ENCODE peak calls at places on chromosomes 11 and 22, in ten cellular contexts. L, U, H, B, E, M, O, A, X and V are unnamed samples.

GRCh38 chr22:46918197-46918596 is 155.7 kb downstream of the TBC1D22A start:
- DNase-seq in L (no peak), U (no peak), H (no peak), B (no peak), E (no peak), M (no peak), O (no peak), A (no peak), X (no peak), V (no peak)

GRCh38 chr11:14577835-14578529 is 57.8 kb upstream of the PSMA1 start:
- DNase-seq in L (no peak), U (no peak), H (no peak), B (peak; percentile 10), E (no peak), M (peak; percentile 15), O (no peak), A (no peak), X (no peak), V (no peak)

GRCh38 chr22:42892571-42893316 is 35.7 kb upstream of the ARFGAP3 start:
- DNase-seq in L (no peak), U (no peak), H (no peak), B (peak; percentile 15), E (no peak), M (no peak), O (no peak), A (no peak), X (peak; percentile 78), V (no peak)

GRCh38 chr11:89220684-89221339 is 43.1 kb downstream of the TYR start:
- DNase-seq in L (no peak), U (no peak), H (peak; percentile 66), B (no peak), E (no peak), M (no peak), O (no peak), A (no peak), X (no peak), V (no peak)

GRCh38 chr11:78646564-78647185 is 72.0 kb upstream of the NARS2 start:
- DNase-seq in L (no peak), U (peak; percentile 49), H (peak; percentile 89), B (peak; percentile 4), E (peak; percentile 9), M (peak; percentile 77), O (peak; percentile 73), A (peak; percentile 50), X (no peak), V (peak; percentile 44)

GRCh38 chr11:61026121-61027031 is 54.9 kb downstream of the CD6 start:
- DNase-seq in L (no peak), U (no peak), H (no peak), B (peak; percentile 18), E (peak; percentile 49), M (no peak), O (no peak), A (peak; percentile 44), X (no peak), V (peak; percentile 63)

GRCh38 chr11:128262463-128263345 is 324.7 kb downstream of the ETS1 start:
- DNase-seq in L (no peak), U (no peak), H (no peak), B (no peak), E (no peak), M (no peak), O (no peak), A (no peak), X (no peak), V (no peak)

GRCh38 chr11:117807482-117808272 is 10.7 kb upstream of the DSCAML1 start:
- DNase-seq in L (peak; percentile 86), U (peak; percentile 64), H (peak; percentile 84), B (no peak), E (peak; percentile 71), M (peak; percentile 57), O (peak; percentile 87), A (peak; percentile 77), X (peak; percentile 71), V (peak; percentile 78)

GRCh38 chr22:45262931-45263789 is 21.6 kb upstream of the UPK3A start:
- DNase-seq in L (no peak), U (no peak), H (no peak), B (peak; percentile 77), E (no peak), M (peak; percentile 51), O (no peak), A (peak; percentile 97), X (no peak), V (peak; percentile 40)

GRCh38 chr11:119509969-119510401 is 87.0 kb upstream of the THY1 start:
- DNase-seq in L (no peak), U (peak; percentile 88), H (no peak), B (peak; percentile 52), E (no peak), M (peak; percentile 18), O (peak; percentile 23), A (peak; percentile 89), X (no peak), V (no peak)

GRCh38 chr11:55791606-55792005 is 3.8 kb upstream of the OR5D14 start:
- DNase-seq in L (no peak), U (no peak), H (no peak), B (no peak), E (no peak), M (no peak), O (no peak), A (no peak), X (no peak), V (no peak)

GRCh38 chr11:3231851-3232744 is at the start of gene MRGPRE:
- DNase-seq in L (no peak), U (no peak), H (peak; percentile 34), B (no peak), E (no peak), M (peak; percentile 21), O (no peak), A (no peak), X (peak; percentile 48), V (peak; percentile 9)
- H3K4me3 ChIP-seq in L (no peak within 1 kb of the TSS), U (no peak within 1 kb of the TSS), H (no peak within 1 kb of the TSS), B (no peak within 1 kb of the TSS), E (no peak within 1 kb of the TSS), M (peak within 1 kb of the TSS; percentile 20), O (no peak within 1 kb of the TSS), A (no peak within 1 kb of the TSS), X (no peak within 1 kb of the TSS), V (no peak within 1 kb of the TSS)

GRCh38 chr11:8080069-8080670 is 841 bp upstream of the TUB start:
- DNase-seq in L (no peak), U (no peak), H (no peak), B (no peak), E (no peak), M (no peak), O (no peak), A (no peak), X (no peak), V (no peak)
- H3K4me3 ChIP-seq in L (peak overlapping the region; percentile 54), U (no peak overlapping the region), H (peak overlapping the region; percentile 69), B (no peak overlapping the region), E (no peak overlapping the region), M (no peak overlapping the region), O (no peak overlapping the region), A (no peak overlapping the region), X (no peak overlapping the region), V (no peak overlapping the region)

DNA sequence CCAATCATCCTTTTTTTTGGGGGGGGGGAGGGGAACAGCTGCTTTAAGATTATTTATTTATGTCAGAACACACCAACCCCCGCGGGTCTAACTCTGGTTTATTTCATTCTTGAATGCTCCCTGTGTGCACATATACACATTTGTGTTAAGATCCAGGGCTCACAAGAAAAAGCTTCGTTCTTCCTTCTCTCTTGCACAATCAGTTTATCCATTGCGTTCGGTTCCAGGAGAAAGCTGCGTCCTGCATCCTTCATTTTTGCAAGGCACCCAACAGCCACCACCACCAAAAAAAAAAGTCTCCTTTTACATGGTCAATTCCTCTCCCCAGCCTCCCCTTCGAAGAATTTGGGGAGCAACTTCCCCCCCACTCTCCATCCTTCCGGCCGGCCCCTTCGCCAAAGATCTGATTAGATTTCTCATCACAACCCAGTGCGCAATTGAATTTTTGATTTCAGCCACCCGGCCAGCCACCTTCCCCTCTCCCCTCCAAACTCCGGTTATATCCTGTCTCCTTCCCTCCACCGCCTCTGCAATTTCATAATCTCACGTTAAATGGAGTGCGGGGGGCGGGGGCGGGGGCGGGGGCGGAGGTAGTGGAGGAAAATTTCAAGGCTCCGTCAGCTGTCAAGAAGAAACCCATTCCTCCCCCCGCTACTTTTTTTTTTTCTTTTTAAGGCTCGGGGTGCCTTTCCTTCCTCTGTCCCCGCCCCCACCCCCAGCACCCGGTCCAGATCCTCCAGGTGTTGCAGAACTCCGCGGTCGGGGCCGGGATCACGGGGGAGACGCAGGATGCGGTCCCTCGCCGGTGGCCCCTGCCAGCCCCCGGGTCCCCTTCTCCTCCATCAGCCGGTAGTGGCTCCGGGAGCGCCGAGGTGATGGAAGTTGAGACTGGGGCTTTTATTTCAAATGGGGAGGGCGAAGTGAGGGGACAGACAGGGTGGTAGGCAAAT is 1166.5 kb downstream of the LRRC4C start:
- DNase-seq in L (no peak), U (no peak), H (peak; percentile 52), B (no peak), E (no peak), M (no peak), O (no peak), A (no peak), X (peak; percentile 47), V (no peak)
- H3K4me3 ChIP-seq in L (peak overlapping the region; percentile 65), U (peak overlapping the region; percentile 69), H (peak overlapping the region; percentile 82), B (no peak overlapping the region), E (no peak overlapping the region), M (no peak overlapping the region), O (peak overlapping the region; percentile 21), A (no peak overlapping the region), X (peak overlapping the region; percentile 59), V (no peak overlapping the region)

DNA sequence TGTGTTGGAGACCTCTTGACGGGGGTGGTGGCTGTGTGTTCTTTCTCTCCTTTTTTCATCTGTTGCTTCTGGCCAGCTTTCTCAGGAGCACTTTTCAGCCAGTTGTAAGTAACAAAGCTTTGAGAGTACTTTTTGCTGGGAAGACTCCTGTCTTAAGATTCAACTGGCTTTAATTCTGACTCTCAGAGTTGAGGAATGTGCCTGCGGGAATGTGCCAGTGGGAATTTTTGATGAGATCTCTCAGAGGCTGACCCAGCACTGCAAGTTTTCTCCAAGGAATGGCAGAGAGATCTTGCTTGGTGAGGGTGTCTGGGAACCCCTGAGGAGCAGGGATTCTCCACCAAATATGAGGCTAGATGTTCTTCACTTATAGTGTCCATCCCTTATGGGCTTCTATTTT is 91.6 kb upstream of the OR9Q1 start:
- DNase-seq in L (no peak), U (no peak), H (no peak), B (no peak), E (no peak), M (no peak), O (no peak), A (no peak), X (no peak), V (no peak)
- H3K4me3 ChIP-seq in L (no peak overlapping the region), U (no peak overlapping the region), H (no peak overlapping the region), B (no peak overlapping the region), E (no peak overlapping the region), M (no peak overlapping the region), O (no peak overlapping the region), A (no peak overlapping the region), X (no peak overlapping the region), V (no peak overlapping the region)

GRCh38 chr11:18347471-18348125 is 25.2 kb downstream of the GTF2H1 start:
- DNase-seq in L (no peak), U (peak; percentile 74), H (no peak), B (no peak), E (no peak), M (no peak), O (no peak), A (no peak), X (no peak), V (no peak)
- H3K4me3 ChIP-seq in L (no peak overlapping the region), U (no peak overlapping the region), H (no peak overlapping the region), B (no peak overlapping the region), E (no peak overlapping the region), M (no peak overlapping the region), O (no peak overlapping the region), A (no peak overlapping the region), X (no peak overlapping the region), V (no peak overlapping the region)